ENCODE peak calls at places on chromosome 18, in five cellular contexts. S, N, C, K and W are unnamed samples.

GRCh38 chr18:40371673-40372072 is 1583.4 kb upstream of the PIK3C3 start:
- DNase-seq in C (no peak), S (no peak), K (no peak), N (peak), W (no peak)

GRCh38 chr18:51430538-51430937 is 233.1 kb upstream of the MEX3C start:
- DNase-seq in C (no peak), K (no peak), N (no peak), S (no peak), W (no peak)

GRCh38 chr18:48948112-48949050 is 2.4 kb downstream of the SMAD7 start:
- DNase-seq in N (no peak), S (peak), C (peak), K (peak), W (peak)

GRCh38 chr18:51448949-51449348 is 251.5 kb upstream of the MEX3C start:
- DNase-seq in N (no peak), C (no peak), K (no peak), S (no peak), W (no peak)

GRCh38 chr18:57728941-57729511 is 74.1 kb downstream of the ATP8B1 start:
- DNase-seq in K (no peak), N (no peak), C (no peak), S (no peak), W (peak)

GRCh38 chr18:62894681-62895390 is 179.5 kb downstream of the PHLPP1 start:
- DNase-seq in K (no peak), N (no peak), C (no peak), S (no peak), W (no peak)

GRCh38 chr18:32351014-32351413 is 119.7 kb downstream of the GAREM1 start:
- DNase-seq in C (no peak), S (no peak), N (no peak), K (no peak), W (no peak)

GRCh38 chr18:76476665-76477561 is 18.1 kb downstream of the ZNF516 start:
- DNase-seq in S (no peak), C (no peak), N (peak), K (no peak), W (no peak)

GRCh38 chr18:76978616-76979015 is 154.0 kb downstream of the MBP start:
- DNase-seq in K (no peak), C (no peak), S (no peak), N (no peak), W (no peak)

GRCh38 chr18:48589797-48590519 is 51.1 kb downstream of the CTIF start:
- DNase-seq in K (peak), N (no peak), C (no peak), S (no peak), W (no peak)

GRCh38 chr18:59715966-59716369 is 18.7 kb upstream of the CCBE1 start:
- DNase-seq in C (no peak), S (no peak), K (no peak), N (peak), W (no peak)

GRCh38 chr18:9140984-9141383 is 4.4 kb downstream of the ANKRD12 start:
- DNase-seq in K (no peak), S (no peak), N (no peak), C (no peak), W (no peak)

GRCh38 chr18:57775937-57776336 is 27.2 kb downstream of the ATP8B1 start:
- DNase-seq in C (no peak), K (no peak), S (no peak), N (no peak), W (no peak)

GRCh38 chr18:67133669-67134068 is 382.9 kb downstream of the DSEL start:
- DNase-seq in K (no peak), S (no peak), C (no peak), N (no peak), W (no peak)

GRCh38 chr18:70337139-70337972 is 48.5 kb downstream of the SOCS6 start:
- DNase-seq in N (peak), S (no peak), K (no peak), C (no peak), W (peak)

GRCh38 chr18:58668211-58668610 is 3.1 kb upstream of the MALT1 start:
- DNase-seq in C (no peak), S (no peak), N (no peak), K (no peak), W (no peak)

GRCh38 chr18:55506074-55506473 is 81.9 kb downstream of the TCF4 start:
- DNase-seq in S (no peak), K (no peak), N (no peak), C (no peak), W (no peak)

GRCh38 chr18:28147674-28148171 is 29.2 kb downstream of the CDH2 start:
- DNase-seq in K (no peak), C (no peak), N (no peak), S (no peak), W (no peak)

GRCh38 chr18:28163201-28163778 is 13.6 kb downstream of the CDH2 start:
- DNase-seq in S (no peak), N (no peak), K (no peak), C (no peak), W (no peak)

GRCh38 chr18:44342167-44342566 is 338.5 kb upstream of the SETBP1 start:
- DNase-seq in K (no peak), N (no peak), S (no peak), C (no peak), W (no peak)

GRCh38 chr18:904135-905090 is at the start of gene ADCYAP1:
- DNase-seq in N (no peak), C (no peak), K (no peak), S (no peak), W (peak)